ENCODE peak calls at places on chromosomes 2 and 18, in seven cellular contexts. H is uterus, S is SJSA1, W is lower lobe of right lung, L is Panc1, F is astrocyte, A is adrenal gland. M is an unnamed sample.

GRCh38 chr2:42828487-42829416 is 36.4 kb upstream of the HAAO start:
- DNase-seq in A (peak; percentile 60), L (no peak), F (peak; percentile 30), S (peak; percentile 77), H (peak; percentile 86), W (peak; percentile 80), M (peak; percentile 60)

GRCh38 chr18:24914685-24915267 is 437.2 kb downstream of the ZNF521 start:
- DNase-seq in S (no peak), L (no peak), W (no peak), F (no peak), H (no peak), A (no peak), M (no peak)

GRCh38 chr2:31383471-31384153 is 30.9 kb downstream of the XDH start:
- DNase-seq in W (no peak), S (no peak), H (no peak), L (no peak), F (peak; percentile 62), A (no peak), M (no peak)

GRCh38 chr2:26400723-26401122 is 997 bp upstream of the DRC1 start:
- DNase-seq in W (no peak), A (no peak), F (no peak), L (no peak), S (no peak), H (no peak), M (no peak)

GRCh38 chr2:168529054-168529833 is 73.2 kb downstream of the CERS6 start:
- DNase-seq in A (no peak), F (no peak), L (no peak), W (no peak), H (no peak), S (peak; percentile 8), M (no peak)

GRCh38 chr2:15846626-15847025 is 93.7 kb upstream of the MYCN start:
- DNase-seq in S (no peak), W (no peak), F (no peak), A (no peak), H (no peak), L (no peak), M (no peak)

GRCh38 chr18:48324651-48325050 is 84.5 kb downstream of the ZBTB7C start:
- DNase-seq in L (no peak), A (no peak), H (no peak), S (no peak), F (no peak), W (no peak), M (no peak)

GRCh38 chr2:113080134-113080533 is 12.4 kb downstream of the IL1F10 start:
- DNase-seq in H (no peak), L (peak; percentile 15), W (peak; percentile 53), S (no peak), F (no peak), A (peak; percentile 35), M (no peak)

GRCh38 chr2:202269585-202269984 is 4.0 kb downstream of the NOP58 start:
- DNase-seq in L (no peak), W (no peak), S (no peak), H (no peak), F (no peak), A (no peak), M (no peak)

GRCh38 chr2:26203091-26203490 is 30.2 kb downstream of the GAREM2 start:
- DNase-seq in A (no peak), L (no peak), H (no peak), S (no peak), F (no peak), W (no peak), M (no peak)

GRCh38 chr2:133331437-133331836 is 236.8 kb downstream of the NCKAP5 start:
- DNase-seq in H (no peak), W (no peak), L (no peak), S (no peak), A (no peak), F (no peak), M (no peak)

GRCh38 chr2:233248999-233249398 is 2.5 kb upstream of the ATG16L1 start:
- DNase-seq in H (no peak), W (no peak), L (no peak), A (no peak), S (no peak), F (no peak), M (no peak)

GRCh38 chr2:156219491-156220100 is 112.9 kb downstream of the NR4A2 start:
- DNase-seq in L (no peak), S (no peak), W (no peak), H (no peak), A (no peak), F (no peak), M (no peak)
- H3K9me3 ChIP-seq in L (no peaks in the 10 kb centered on the region), S (no peaks in the 10 kb centered on the region), W (peaks cover 11% of the 10 kb centered on the region), H (no peaks in the 10 kb centered on the region), A (no peaks in the 10 kb centered on the region), F (peaks cover 2% of the 10 kb centered on the region), M (no peaks in the 10 kb centered on the region)

GRCh38 chr2:119810039-119810630 is 50.4 kb downstream of the PTPN4 start:
- DNase-seq in A (no peak), S (no peak), H (no peak), F (no peak), W (no peak), L (no peak), M (no peak)
- H3K4me3 ChIP-seq in A (no peak overlapping the region), S (no peak overlapping the region), H (no peak overlapping the region), F (no peak overlapping the region), W (no peak overlapping the region), L (no peak overlapping the region), M (no peak overlapping the region)

GRCh38 chr2:177434475-177434874 is 41.9 kb downstream of the AGPS start:
- DNase-seq in H (no peak), S (no peak), F (no peak), L (no peak), A (no peak), W (no peak), M (no peak)

GRCh38 chr2:177430425-177430824 is 37.9 kb downstream of the AGPS start:
- DNase-seq in L (no peak), W (no peak), S (no peak), H (no peak), F (peak; percentile 70), A (no peak), M (no peak)

GRCh38 chr2:177429688-177430325 is 37.2 kb downstream of the AGPS start:
- DNase-seq in S (peak; percentile 94), H (no peak), W (no peak), L (no peak), A (no peak), F (peak; percentile 99), M (no peak)

GRCh38 chr2:177432703-177433102 is 40.1 kb downstream of the AGPS start:
- DNase-seq in L (no peak), H (no peak), F (no peak), W (no peak), A (no peak), S (no peak), M (no peak)

GRCh38 chr2:177433402-177433801 is 40.8 kb downstream of the AGPS start:
- DNase-seq in A (no peak), H (no peak), L (no peak), S (no peak), F (peak; percentile 72), W (no peak), M (no peak)
- H3K9me3 ChIP-seq in A (peaks cover 6% of the 10 kb centered on the region), H (no peaks in the 10 kb centered on the region), L (peaks cover 28% of the 10 kb centered on the region), S (peaks cover 16% of the 10 kb centered on the region), F (peaks cover 4% of the 10 kb centered on the region), W (peaks cover 29% of the 10 kb centered on the region), M (peaks cover 33% of the 10 kb centered on the region)

GRCh38 chr2:132009177-132009873 is 152.4 kb downstream of the ANKRD30BL start:
- DNase-seq in H (no peak), A (no peak), S (no peak), L (no peak), F (no peak), W (no peak), M (no peak)
- H3K4me3 ChIP-seq in H (no peak overlapping the region), A (no peak overlapping the region), S (no peak overlapping the region), L (peak overlapping the region; percentile 28), F (no peak overlapping the region), W (peak overlapping the region; percentile 30), M (no peak overlapping the region)

DNA sequence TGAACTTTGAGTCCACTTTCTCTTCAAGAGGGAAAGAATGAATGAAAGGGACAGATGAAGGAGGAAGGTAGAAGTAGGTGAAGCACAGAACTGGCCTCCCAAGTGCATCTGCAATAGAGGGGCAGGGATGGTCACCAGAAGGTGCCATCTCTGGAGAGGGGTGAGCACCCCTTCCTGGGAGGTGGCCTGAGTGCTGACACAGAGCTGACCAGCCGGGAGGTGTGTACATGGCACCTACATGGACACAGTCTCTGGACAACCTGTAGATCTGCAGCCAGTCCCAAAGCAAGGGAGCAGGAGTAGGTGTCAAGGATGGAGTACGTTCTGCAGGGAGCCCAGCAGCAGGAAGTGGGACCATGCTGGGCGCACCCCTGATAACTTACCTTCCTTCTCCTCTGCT is 83.2 kb downstream of the TFCP2L1 start:
- DNase-seq in W (peak; percentile 14), L (no peak), A (no peak), F (no peak), H (no peak), S (no peak), M (no peak)
- H3K9me3 ChIP-seq in W (no peaks in the 10 kb centered on the region), L (no peaks in the 10 kb centered on the region), A (no peaks in the 10 kb centered on the region), F (no peaks in the 10 kb centered on the region), H (no peaks in the 10 kb centered on the region), S (no peaks in the 10 kb centered on the region), M (no peaks in the 10 kb centered on the region)